ENCODE peak calls at places on chromosomes 6 and 20, in ten cellular contexts. G, I, N, K, L, X, R, T, D and W are unnamed samples.

GRCh38 chr6:153092082-153093013 is 38.7 kb downstream of the RGS17 start:
- DNase-seq in G (no peak), I (no peak), N (no peak), K (no peak), L (peak), X (no peak), R (no peak), T (no peak), D (no peak), W (peak)

GRCh38 chr20:14711681-14712080 is 374.3 kb upstream of the FLRT3 start:
- DNase-seq in G (peak), I (no peak), N (no peak), K (no peak), L (no peak), X (no peak), R (no peak), T (no peak), D (no peak), W (no peak)

GRCh38 chr20:62368629-62369507 is 1.8 kb upstream of the LAMA5 start:
- DNase-seq in G (peak), I (no peak), N (no peak), K (no peak), L (no peak), X (no peak), R (no peak), T (peak), D (no peak), W (no peak)

GRCh38 chr6:143429970-143430369 is 20.5 kb downstream of the ADAT2 start:
- DNase-seq in G (no peak), I (no peak), N (no peak), K (no peak), L (no peak), X (no peak), R (no peak), T (no peak), D (no peak), W (no peak)

GRCh38 chr6:41066867-41067304 is 5.3 kb downstream of the OARD1 start:
- DNase-seq in G (peak), I (no peak), N (peak), K (peak), L (no peak), X (peak), R (peak), T (peak), D (peak), W (peak)

GRCh38 chr6:36368921-36369880 is 18.3 kb downstream of the ETV7 start:
- DNase-seq in G (no peak), I (no peak), N (no peak), K (peak), L (peak), X (no peak), R (no peak), T (no peak), D (no peak), W (peak)

GRCh38 chr20:48107560-48107959 is 322.3 kb upstream of the SULF2 start:
- DNase-seq in G (no peak), I (no peak), N (no peak), K (no peak), L (no peak), X (no peak), R (no peak), T (no peak), D (no peak), W (no peak)

GRCh38 chr20:49983848-49984408 is 1.1 kb downstream of the SNAI1 start:
- DNase-seq in G (no peak), I (no peak), N (peak), K (no peak), L (no peak), X (no peak), R (no peak), T (peak), D (no peak), W (no peak)

GRCh38 chr6:122429328-122429727 is 29.9 kb downstream of the HSF2 start:
- DNase-seq in G (no peak), I (no peak), N (no peak), K (no peak), L (no peak), X (no peak), R (no peak), T (no peak), D (no peak), W (no peak)

GRCh38 chr6:51805517-51805916 is 281.9 kb downstream of the PKHD1 start:
- DNase-seq in G (no peak), I (no peak), N (no peak), K (no peak), L (no peak), X (no peak), R (no peak), T (no peak), D (no peak), W (no peak)

GRCh38 chr20:35199696-35200095 is 26.8 kb upstream of the MMP24 start:
- DNase-seq in G (no peak), I (no peak), N (no peak), K (no peak), L (no peak), X (no peak), R (no peak), T (no peak), D (no peak), W (no peak)

GRCh38 chr20:48632825-48633619 is 194.8 kb downstream of the PREX1 start:
- DNase-seq in G (no peak), I (no peak), N (no peak), K (no peak), L (no peak), X (no peak), R (no peak), T (no peak), D (no peak), W (no peak)

GRCh38 chr20:10577648-10578047 is 96.2 kb downstream of the JAG1 start:
- DNase-seq in G (no peak), I (no peak), N (no peak), K (no peak), L (no peak), X (no peak), R (no peak), T (no peak), D (no peak), W (no peak)

GRCh38 chr6:12241493-12242214 is 48.5 kb upstream of the EDN1 start:
- DNase-seq in G (no peak), I (no peak), N (no peak), K (no peak), L (peak), X (no peak), R (no peak), T (no peak), D (no peak), W (no peak)

GRCh38 chr6:117346142-117346930 is 79.4 kb downstream of the ROS1 start:
- DNase-seq in G (peak), I (no peak), N (no peak), K (no peak), L (no peak), X (no peak), R (peak), T (no peak), D (no peak), W (no peak)

GRCh38 chr20:29750268-29750899 is 1507.1 kb upstream of the DEFB115 start:
- DNase-seq in G (no peak), I (no peak), N (no peak), K (peak), L (no peak), X (no peak), R (no peak), T (no peak), D (no peak), W (no peak)

GRCh38 chr6:46521464-46521971 is 30.3 kb upstream of the RCAN2 start:
- DNase-seq in G (no peak), I (no peak), N (no peak), K (no peak), L (no peak), X (no peak), R (no peak), T (no peak), D (no peak), W (no peak)

GRCh38 chr6:81895511-81896185 is 143.2 kb upstream of the TENT5A start:
- DNase-seq in G (no peak), I (no peak), N (no peak), K (no peak), L (no peak), X (no peak), R (no peak), T (no peak), D (no peak), W (no peak)

GRCh38 chr20:50727792-50728485 is 3.4 kb upstream of the PARD6B start:
- DNase-seq in G (no peak), I (no peak), N (no peak), K (no peak), L (no peak), X (no peak), R (no peak), T (no peak), D (no peak), W (no peak)

DNA sequence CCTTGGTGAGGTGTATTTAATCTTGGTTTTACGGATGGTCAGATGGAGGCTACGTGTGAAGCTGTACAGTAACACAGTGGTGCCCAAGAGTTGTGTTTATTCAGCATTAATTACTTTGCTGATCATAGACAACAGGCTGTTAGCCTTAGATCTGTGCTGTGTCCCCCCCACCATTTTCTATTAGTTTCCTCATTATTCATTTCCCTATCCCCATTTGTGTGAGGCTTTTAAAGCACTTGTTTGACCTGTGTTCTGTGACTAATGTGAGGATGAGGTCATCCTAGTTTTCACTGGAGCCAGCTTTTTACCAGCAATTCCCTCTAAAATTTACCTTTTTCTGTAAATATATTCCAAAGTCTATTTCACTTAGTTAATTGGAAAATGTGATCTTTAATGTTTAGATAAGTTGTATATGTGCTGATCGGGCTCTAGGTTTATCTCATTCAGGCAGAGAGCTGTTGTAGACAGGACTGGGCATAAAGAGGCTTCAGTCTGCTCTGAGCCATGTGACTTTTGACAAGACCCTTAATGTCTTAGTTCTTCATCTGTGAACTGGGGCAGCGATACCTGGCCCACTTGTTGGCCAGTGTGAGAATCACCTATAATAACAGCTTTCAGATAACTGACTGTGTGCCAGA is 8.4 kb downstream of the MAPRE1 start:
- DNase-seq in G (no peak), I (no peak), N (no peak), K (no peak), L (no peak), X (no peak), R (no peak), T (no peak), D (no peak), W (no peak)
- H3K27ac ChIP-seq in G (peak), I (no peak), N (no peak), K (no peak), L (no peak), X (no peak), R (no peak), T (no peak), D (no peak), W (no peak)

DNA sequence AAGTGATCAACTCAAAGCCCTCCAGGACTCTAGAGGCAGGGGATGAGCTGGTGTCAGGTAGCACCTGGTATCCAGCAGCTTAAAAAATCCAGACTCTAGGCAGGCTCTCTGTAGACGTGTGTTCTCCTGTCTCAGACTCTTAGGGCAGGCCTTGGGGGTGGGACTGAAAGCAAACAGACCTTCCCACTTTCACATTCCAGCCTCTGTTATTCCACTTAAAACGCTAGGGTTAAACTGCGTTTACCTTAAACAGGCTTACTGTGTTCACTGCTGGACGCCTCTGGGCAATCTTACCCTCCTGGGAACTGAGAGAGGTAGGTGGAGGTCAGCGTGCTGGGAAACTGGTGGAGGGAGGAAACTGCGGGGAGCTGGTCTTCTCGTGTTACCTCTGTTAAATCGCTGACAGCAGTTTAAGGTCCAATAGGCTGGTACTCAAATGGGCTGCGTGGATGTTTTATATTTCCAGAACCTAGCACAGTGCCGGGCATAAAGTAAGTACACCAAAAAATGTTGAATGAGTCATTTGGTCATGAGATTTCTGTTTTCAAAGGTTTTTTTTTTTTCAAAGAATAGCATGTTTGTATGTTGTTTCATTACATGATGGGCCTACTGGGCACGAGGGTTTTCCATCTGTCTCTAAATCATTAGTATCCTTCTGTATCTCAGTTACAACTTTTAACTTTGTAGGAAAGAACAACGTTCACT is at the start of gene GCNT2:
- DNase-seq in G (peak), I (peak), N (no peak), K (no peak), L (peak), X (no peak), R (no peak), T (no peak), D (no peak), W (peak)
- H3K27ac ChIP-seq in G (peak), I (no peak), N (peak), K (peak), L (peak), X (peak), R (no peak), T (peak), D (no peak), W (peak)

GRCh38 chr6:31908791-31909190 is 6.9 kb upstream of the ZBTB12 start:
- DNase-seq in G (no peak), I (no peak), N (no peak), K (no peak), L (no peak), X (no peak), R (peak), T (no peak), D (no peak), W (no peak)
- H3K27ac ChIP-seq in G (no peak), I (no peak), N (no peak), K (no peak), L (no peak), X (no peak), R (peak), T (peak), D (no peak), W (no peak)

DNA sequence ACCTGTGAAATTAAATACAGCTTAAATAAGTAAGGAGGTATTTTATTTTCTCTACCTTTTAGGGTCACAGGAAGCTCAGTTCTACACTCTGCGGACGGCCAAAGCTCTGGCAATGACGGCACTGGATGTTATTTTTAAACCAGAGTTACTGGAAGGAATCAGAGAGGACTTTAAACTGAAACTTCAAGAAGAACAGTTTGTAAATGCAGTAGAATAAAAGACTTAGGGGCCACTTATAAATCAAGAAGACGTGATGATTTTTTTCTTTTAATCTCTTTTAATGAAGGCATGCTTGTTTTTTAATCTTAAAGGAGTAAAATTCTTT is 16.2 kb downstream of the PM20D2 start:
- DNase-seq in G (no peak), I (no peak), N (no peak), K (no peak), L (no peak), X (peak), R (no peak), T (no peak), D (no peak), W (no peak)
- H3K27ac ChIP-seq in G (no peak), I (no peak), N (peak), K (peak), L (no peak), X (peak), R (no peak), T (no peak), D (no peak), W (no peak)

GRCh38 chr20:63624486-63624885 is 2.4 kb downstream of the GMEB2 start:
- DNase-seq in G (peak), I (no peak), N (no peak), K (peak), L (no peak), X (no peak), R (no peak), T (no peak), D (no peak), W (no peak)

GRCh38 chr20:63627129-63627699 is 313 bp upstream of the GMEB2 start:
- DNase-seq in G (peak), I (peak), N (peak), K (peak), L (peak), X (peak), R (peak), T (peak), D (peak), W (peak)

GRCh38 chr20:63627700-63628245 is 872 bp upstream of the GMEB2 start:
- DNase-seq in G (no peak), I (no peak), N (no peak), K (peak), L (no peak), X (no peak), R (no peak), T (peak), D (no peak), W (no peak)

GRCh38 chr20:63626424-63627128 is at the start of gene GMEB2:
- DNase-seq in G (peak), I (no peak), N (peak), K (peak), L (no peak), X (peak), R (peak), T (peak), D (peak), W (no peak)

GRCh38 chr20:63625771-63626423 is 1.0 kb downstream of the GMEB2 start:
- DNase-seq in G (peak), I (no peak), N (peak), K (peak), L (no peak), X (no peak), R (peak), T (peak), D (peak), W (no peak)
- H3K27ac ChIP-seq in G (peak), I (no peak), N (peak), K (peak), L (peak), X (peak), R (peak), T (peak), D (peak), W (peak)